ENCODE peak calls at places on chromosomes 3 and 15, in five cellular contexts. T, V, F, I and E are unnamed samples.

GRCh38 chr15:34616613-34617012 is 33.2 kb upstream of the GOLGA8B start:
- DNase-seq in T (no peak), I (no peak), V (no peak), F (no peak), E (no peak)

GRCh38 chr3:63349583-63350177 is 71.6 kb downstream of the SYNPR start:
- DNase-seq in T (peak; percentile 28), I (peak; percentile 41), F (no peak), V (no peak), E (peak; percentile 48)

GRCh38 chr3:66418432-66419052 is 82.3 kb downstream of the LRIG1 start:
- DNase-seq in T (no peak), I (no peak), F (peak; percentile 83), V (peak; percentile 87), E (peak; percentile 83)

GRCh38 chr15:34359416-34359815 is 7.6 kb downstream of the LPCAT4 start:
- DNase-seq in V (peak; percentile 47), I (no peak), F (no peak), T (no peak), E (no peak)

GRCh38 chr3:14536055-14536815 is 3.9 kb downstream of the GRIP2 start:
- DNase-seq in T (no peak), F (no peak), I (no peak), V (no peak), E (peak; percentile 10)

GRCh38 chr15:53979051-53979788 is 979 bp downstream of the UNC13C start:
- DNase-seq in I (no peak), V (no peak), T (no peak), F (no peak), E (no peak)

GRCh38 chr3:113287111-113287817 is 75.9 kb downstream of the BOC start:
- DNase-seq in V (no peak), T (peak; percentile 31), I (no peak), F (no peak), E (no peak)

GRCh38 chr15:57135800-57136199 is 217.4 kb downstream of the TCF12 start:
- DNase-seq in I (no peak), T (no peak), V (no peak), F (no peak), E (no peak)

GRCh38 chr15:40090774-40091455 is 17.8 kb downstream of the BMF start:
- DNase-seq in T (no peak), I (no peak), F (no peak), V (peak; percentile 53), E (no peak)
- H3K4me1 ChIP-seq in T (peaks cover 50% of the 10 kb centered on the region), I (peaks cover 7% of the 10 kb centered on the region), F (peaks cover 12% of the 10 kb centered on the region), V (peaks cover 59% of the 10 kb centered on the region), E (peaks cover 63% of the 10 kb centered on the region)

GRCh38 chr3:194340757-194341400 is 10.2 kb downstream of the CPN2 start:
- DNase-seq in I (no peak), T (no peak), V (no peak), F (no peak), E (no peak)
- H3K36me3 ChIP-seq in I (peaks cover 26% of the 10 kb centered on the region), T (no peaks in the 10 kb centered on the region), V (no peaks in the 10 kb centered on the region), F (no peaks in the 10 kb centered on the region), E (no peaks in the 10 kb centered on the region)

GRCh38 chr3:195549931-195550519 is 6.9 kb upstream of the PPP1R2 start:
- DNase-seq in V (no peak), T (no peak), F (no peak), I (no peak), E (no peak)

GRCh38 chr3:195550723-195551122 is 7.6 kb upstream of the PPP1R2 start:
- DNase-seq in I (no peak), V (no peak), F (no peak), T (no peak), E (no peak)

GRCh38 chr3:195549001-195549400 is 5.9 kb upstream of the PPP1R2 start:
- DNase-seq in V (no peak), I (no peak), F (no peak), T (no peak), E (no peak)

GRCh38 chr3:195553268-195553667 is 10.1 kb upstream of the PPP1R2 start:
- DNase-seq in I (no peak), T (no peak), V (no peak), F (no peak), E (no peak)

GRCh38 chr3:195551381-195551978 is 8.4 kb upstream of the PPP1R2 start:
- DNase-seq in V (no peak), F (no peak), T (no peak), I (no peak), E (no peak)
- H3K27ac ChIP-seq in V (peak overlapping the region; percentile 28), F (no peak overlapping the region), T (no peak overlapping the region), I (no peak overlapping the region), E (peak overlapping the region; percentile 69)

GRCh38 chr3:186517218-186517617 is 27.0 kb downstream of the CRYGS start:
- DNase-seq in V (no peak), F (no peak), T (no peak), I (no peak), E (no peak)
- H3K4me1 ChIP-seq in V (no peaks in the 10 kb centered on the region), F (no peaks in the 10 kb centered on the region), T (no peaks in the 10 kb centered on the region), I (no peaks in the 10 kb centered on the region), E (no peaks in the 10 kb centered on the region)

GRCh38 chr3:97952280-97952679 is 20.0 kb downstream of the RIOX2 start:
- DNase-seq in V (peak; percentile 72), I (no peak), T (peak; percentile 52), F (no peak), E (peak; percentile 60)
- H3K36me3 ChIP-seq in V (peaks cover 59% of the 10 kb centered on the region), I (peaks cover 53% of the 10 kb centered on the region), T (no peaks in the 10 kb centered on the region), F (no peaks in the 10 kb centered on the region), E (peaks cover 64% of the 10 kb centered on the region)

GRCh38 chr3:135924506-135924905 is 41.0 kb upstream of the PPP2R3A start:
- DNase-seq in I (no peak), T (no peak), V (no peak), F (no peak), E (no peak)

GRCh38 chr3:135927170-135927569 is 38.4 kb upstream of the PPP2R3A start:
- DNase-seq in T (no peak), V (no peak), I (no peak), F (no peak), E (no peak)

GRCh38 chr3:135929670-135930069 is 35.9 kb upstream of the PPP2R3A start:
- DNase-seq in T (peak; percentile 58), V (no peak), I (no peak), F (no peak), E (no peak)

GRCh38 chr3:135926664-135927063 is 38.9 kb upstream of the PPP2R3A start:
- DNase-seq in I (no peak), F (no peak), T (no peak), V (no peak), E (no peak)

GRCh38 chr3:135930243-135930642 is 35.3 kb upstream of the PPP2R3A start:
- DNase-seq in T (no peak), I (no peak), F (no peak), V (no peak), E (no peak)
- H3K27ac ChIP-seq in T (no peak overlapping the region), I (no peak overlapping the region), F (peak overlapping the region; percentile 49), V (no peak overlapping the region), E (no peak overlapping the region)

DNA sequence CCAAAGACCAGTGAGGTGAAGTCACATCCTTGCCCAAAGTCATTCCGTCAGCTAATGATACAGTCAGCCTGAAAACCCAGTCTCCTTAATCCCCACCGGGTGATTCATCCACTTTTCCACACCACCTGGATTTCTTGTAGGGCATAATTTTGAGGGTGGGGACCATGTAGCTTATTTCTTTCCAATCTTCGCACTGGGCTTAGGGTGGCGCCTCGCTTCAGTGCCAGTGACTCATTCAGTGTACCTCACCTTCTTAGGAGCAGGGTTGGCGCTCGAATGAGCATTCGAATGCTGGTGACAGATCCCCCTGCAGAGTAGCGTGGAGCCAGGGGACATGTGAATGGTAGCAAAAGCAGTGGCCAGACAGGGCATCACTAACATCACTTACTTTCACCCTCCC is 24.0 kb downstream of the BMF start:
- DNase-seq in F (no peak), T (no peak), V (peak; percentile 19), I (no peak), E (no peak)
- H3K4me1 ChIP-seq in F (peaks cover 6% of the 10 kb centered on the region), T (peaks cover 24% of the 10 kb centered on the region), V (peaks cover 33% of the 10 kb centered on the region), I (peaks cover 11% of the 10 kb centered on the region), E (peaks cover 42% of the 10 kb centered on the region)

GRCh38 chr15:67106764-67107013 is 41.3 kb downstream of the SMAD3 start:
- DNase-seq in T (no peak), I (no peak), V (no peak), F (no peak), E (no peak)
- H3K36me3 ChIP-seq in T (no peaks in the 10 kb centered on the region), I (no peaks in the 10 kb centered on the region), V (no peaks in the 10 kb centered on the region), F (no peaks in the 10 kb centered on the region), E (no peaks in the 10 kb centered on the region)

GRCh38 chr15:43876872-43877271 is 50.1 kb downstream of the WDR76 start:
- DNase-seq in T (no peak), I (no peak), F (no peak), V (no peak), E (no peak)

GRCh38 chr15:43868412-43868811 is 41.6 kb downstream of the WDR76 start:
- DNase-seq in T (no peak), F (no peak), I (no peak), V (no peak), E (no peak)

GRCh38 chr15:43873651-43874050 is 46.8 kb downstream of the WDR76 start:
- DNase-seq in V (no peak), F (no peak), T (no peak), I (no peak), E (no peak)

GRCh38 chr15:43871835-43872234 is 45.0 kb downstream of the WDR76 start:
- DNase-seq in T (no peak), F (no peak), V (no peak), I (no peak), E (no peak)

GRCh38 chr15:43872416-43873020 is 45.7 kb downstream of the WDR76 start:
- DNase-seq in I (no peak), F (no peak), T (peak; percentile 37), V (no peak), E (no peak)
- H3K27ac ChIP-seq in I (no peak overlapping the region), F (no peak overlapping the region), T (no peak overlapping the region), V (no peak overlapping the region), E (no peak overlapping the region)